ENCODE peak calls at places on chromosomes 1 and 21, in nine cellular contexts. One of them, this sample, is unnamed.

GRCh38 chr1:231421971-231422797 is at the start of gene EGLN1:
- DNase-seq in EL: peak; percentile 91
- DNase-seq in HFFc6: peak; percentile 82
- DNase-seq in heart left ventricle: peak; percentile 94
- DNase-seq in right lobe of liver: peak; percentile 93
- DNase-seq in posterior cingulate gyrus: peak; percentile 67
- DNase-seq in thoracic aorta: peak; percentile 21
- DNase-seq in CD4-positive, alpha-beta T cell: peak; percentile 79
- DNase-seq in effector CD8-positive, alpha-beta T cell: peak; percentile 66
- DNase-seq in this sample: peak; percentile 94

GRCh38 chr1:192579319-192579738 is 3.8 kb downstream of the RGS1 start:
- DNase-seq in EL: peak; percentile 67
- DNase-seq in HFFc6: peak; percentile 82
- DNase-seq in heart left ventricle: no peak
- DNase-seq in right lobe of liver: no peak
- DNase-seq in posterior cingulate gyrus: no peak
- DNase-seq in thoracic aorta: no peak
- DNase-seq in CD4-positive, alpha-beta T cell: no peak
- DNase-seq in effector CD8-positive, alpha-beta T cell: no peak
- DNase-seq in this sample: peak; percentile 19

GRCh38 chr21:37367758-37368535 is 1.4 kb downstream of the DYRK1A start:
- DNase-seq in EL: peak; percentile 45
- DNase-seq in HFFc6: peak; percentile 53
- DNase-seq in heart left ventricle: peak; percentile 82
- DNase-seq in right lobe of liver: peak; percentile 72
- DNase-seq in posterior cingulate gyrus: no peak
- DNase-seq in thoracic aorta: no peak
- DNase-seq in CD4-positive, alpha-beta T cell: peak; percentile 7
- DNase-seq in effector CD8-positive, alpha-beta T cell: peak; percentile 10
- DNase-seq in this sample: peak; percentile 66

GRCh38 chr1:234963180-234963903 is 165.3 kb downstream of the TOMM20 start:
- DNase-seq in EL: peak; percentile 92
- DNase-seq in HFFc6: peak; percentile 85
- DNase-seq in heart left ventricle: peak; percentile 91
- DNase-seq in right lobe of liver: peak; percentile 81
- DNase-seq in posterior cingulate gyrus: no peak
- DNase-seq in thoracic aorta: no peak
- DNase-seq in CD4-positive, alpha-beta T cell: peak; percentile 77
- DNase-seq in effector CD8-positive, alpha-beta T cell: peak; percentile 68
- DNase-seq in this sample: peak; percentile 90

GRCh38 chr21:42534901-42535378 is 21.3 kb downstream of the SLC37A1 start:
- DNase-seq in EL: no peak
- DNase-seq in HFFc6: no peak
- DNase-seq in heart left ventricle: no peak
- DNase-seq in right lobe of liver: peak; percentile 43
- DNase-seq in posterior cingulate gyrus: no peak
- DNase-seq in thoracic aorta: no peak
- DNase-seq in CD4-positive, alpha-beta T cell: no peak
- DNase-seq in effector CD8-positive, alpha-beta T cell: no peak
- DNase-seq in this sample: no peak

GRCh38 chr1:201676061-201676644 is 137.2 kb downstream of the NAV1 start:
- DNase-seq in EL: peak; percentile 76
- DNase-seq in HFFc6: peak; percentile 18
- DNase-seq in heart left ventricle: peak; percentile 67
- DNase-seq in right lobe of liver: no peak
- DNase-seq in posterior cingulate gyrus: no peak
- DNase-seq in thoracic aorta: no peak
- DNase-seq in CD4-positive, alpha-beta T cell: no peak
- DNase-seq in effector CD8-positive, alpha-beta T cell: no peak
- DNase-seq in this sample: peak; percentile 55

GRCh38 chr1:98920441-98921110 is 84.1 kb downstream of the PLPPR5 start:
- DNase-seq in EL: peak; percentile 85
- DNase-seq in HFFc6: peak; percentile 76
- DNase-seq in heart left ventricle: no peak
- DNase-seq in right lobe of liver: no peak
- DNase-seq in posterior cingulate gyrus: no peak
- DNase-seq in thoracic aorta: no peak
- DNase-seq in CD4-positive, alpha-beta T cell: no peak
- DNase-seq in effector CD8-positive, alpha-beta T cell: no peak
- DNase-seq in this sample: peak; percentile 64

GRCh38 chr1:156691665-156692408 is 13.5 kb downstream of the CRABP2 start:
- DNase-seq in EL: peak; percentile 50
- DNase-seq in HFFc6: no peak
- DNase-seq in heart left ventricle: peak; percentile 61
- DNase-seq in right lobe of liver: no peak
- DNase-seq in posterior cingulate gyrus: no peak
- DNase-seq in thoracic aorta: no peak
- DNase-seq in CD4-positive, alpha-beta T cell: no peak
- DNase-seq in effector CD8-positive, alpha-beta T cell: no peak
- DNase-seq in this sample: no peak

GRCh38 chr1:5744911-5745431 is 247.3 kb downstream of the NPHP4 start:
- DNase-seq in EL: no peak
- DNase-seq in HFFc6: no peak
- DNase-seq in heart left ventricle: peak; percentile 44
- DNase-seq in right lobe of liver: peak; percentile 18
- DNase-seq in posterior cingulate gyrus: peak; percentile 76
- DNase-seq in thoracic aorta: no peak
- DNase-seq in CD4-positive, alpha-beta T cell: no peak
- DNase-seq in effector CD8-positive, alpha-beta T cell: no peak
- DNase-seq in this sample: peak; percentile 4

GRCh38 chr21:46079357-46080170 is 18.3 kb upstream of the COL6A2 start:
- DNase-seq in EL: peak; percentile 96
- DNase-seq in HFFc6: peak; percentile 91
- DNase-seq in heart left ventricle: peak; percentile 69
- DNase-seq in right lobe of liver: peak; percentile 39
- DNase-seq in posterior cingulate gyrus: no peak
- DNase-seq in thoracic aorta: no peak
- DNase-seq in CD4-positive, alpha-beta T cell: no peak
- DNase-seq in effector CD8-positive, alpha-beta T cell: no peak
- DNase-seq in this sample: peak; percentile 99

GRCh38 chr1:145785481-145785880 is 38.4 kb downstream of the RNF115 start:
- DNase-seq in EL: no peak
- DNase-seq in HFFc6: no peak
- DNase-seq in heart left ventricle: no peak
- DNase-seq in right lobe of liver: no peak
- DNase-seq in posterior cingulate gyrus: no peak
- DNase-seq in thoracic aorta: no peak
- DNase-seq in CD4-positive, alpha-beta T cell: no peak
- DNase-seq in effector CD8-positive, alpha-beta T cell: no peak
- DNase-seq in this sample: peak; percentile 29

GRCh38 chr1:169941982-169942830 is 48.5 kb upstream of the SCYL3 start:
- DNase-seq in EL: peak; percentile 48
- DNase-seq in HFFc6: peak; percentile 77
- DNase-seq in heart left ventricle: no peak
- DNase-seq in right lobe of liver: no peak
- DNase-seq in posterior cingulate gyrus: no peak
- DNase-seq in thoracic aorta: no peak
- DNase-seq in CD4-positive, alpha-beta T cell: no peak
- DNase-seq in effector CD8-positive, alpha-beta T cell: no peak
- DNase-seq in this sample: peak; percentile 58

GRCh38 chr1:16978139-16978538 is 2.3 kb downstream of the MFAP2 start:
- DNase-seq in EL: no peak
- DNase-seq in HFFc6: no peak
- DNase-seq in heart left ventricle: no peak
- DNase-seq in right lobe of liver: no peak
- DNase-seq in posterior cingulate gyrus: no peak
- DNase-seq in thoracic aorta: no peak
- DNase-seq in CD4-positive, alpha-beta T cell: no peak
- DNase-seq in effector CD8-positive, alpha-beta T cell: no peak
- DNase-seq in this sample: no peak

GRCh38 chr1:183622884-183623785 is 12.4 kb downstream of the ARPC5 start:
- DNase-seq in EL: peak; percentile 69
- DNase-seq in HFFc6: peak; percentile 54
- DNase-seq in heart left ventricle: no peak
- DNase-seq in right lobe of liver: no peak
- DNase-seq in posterior cingulate gyrus: peak; percentile 54
- DNase-seq in thoracic aorta: no peak
- DNase-seq in CD4-positive, alpha-beta T cell: peak; percentile 20
- DNase-seq in effector CD8-positive, alpha-beta T cell: no peak
- DNase-seq in this sample: peak; percentile 83

GRCh38 chr1:244006381-244006901 is 44.6 kb upstream of the ZBTB18 start:
- DNase-seq in EL: no peak
- DNase-seq in HFFc6: no peak
- DNase-seq in heart left ventricle: no peak
- DNase-seq in right lobe of liver: no peak
- DNase-seq in posterior cingulate gyrus: no peak
- DNase-seq in thoracic aorta: no peak
- DNase-seq in CD4-positive, alpha-beta T cell: no peak
- DNase-seq in effector CD8-positive, alpha-beta T cell: no peak
- DNase-seq in this sample: no peak

GRCh38 chr1:184028854-184029623 is 8.5 kb downstream of the COLGALT2 start:
- DNase-seq in EL: no peak
- DNase-seq in HFFc6: no peak
- DNase-seq in heart left ventricle: no peak
- DNase-seq in right lobe of liver: no peak
- DNase-seq in posterior cingulate gyrus: peak; percentile 45
- DNase-seq in thoracic aorta: no peak
- DNase-seq in CD4-positive, alpha-beta T cell: no peak
- DNase-seq in effector CD8-positive, alpha-beta T cell: no peak
- DNase-seq in this sample: no peak

GRCh38 chr1:23791434-23792047 is 596 bp downstream of the LYPLA2 start:
- DNase-seq in EL: peak; percentile 53
- DNase-seq in HFFc6: no peak
- DNase-seq in heart left ventricle: no peak
- DNase-seq in right lobe of liver: no peak
- DNase-seq in posterior cingulate gyrus: no peak
- DNase-seq in thoracic aorta: no peak
- DNase-seq in CD4-positive, alpha-beta T cell: no peak
- DNase-seq in effector CD8-positive, alpha-beta T cell: peak; percentile 21
- DNase-seq in this sample: no peak

GRCh38 chr1:61967750-61968149 is 225.5 kb downstream of the PATJ start:
- DNase-seq in EL: no peak
- DNase-seq in HFFc6: no peak
- DNase-seq in heart left ventricle: no peak
- DNase-seq in right lobe of liver: no peak
- DNase-seq in posterior cingulate gyrus: no peak
- DNase-seq in thoracic aorta: no peak
- DNase-seq in CD4-positive, alpha-beta T cell: no peak
- DNase-seq in effector CD8-positive, alpha-beta T cell: no peak
- DNase-seq in this sample: no peak

GRCh38 chr1:118987431-118988185 is 535 bp downstream of the TBX15 start:
- DNase-seq in EL: peak; percentile 70
- DNase-seq in HFFc6: peak; percentile 51
- DNase-seq in heart left ventricle: no peak
- DNase-seq in right lobe of liver: no peak
- DNase-seq in posterior cingulate gyrus: no peak
- DNase-seq in thoracic aorta: no peak
- DNase-seq in CD4-positive, alpha-beta T cell: no peak
- DNase-seq in effector CD8-positive, alpha-beta T cell: no peak
- DNase-seq in this sample: no peak

GRCh38 chr1:1782399-1783221 is 4.3 kb upstream of the NADK start:
- DNase-seq in EL: peak; percentile 70
- DNase-seq in HFFc6: peak; percentile 32
- DNase-seq in heart left ventricle: peak; percentile 78
- DNase-seq in right lobe of liver: peak; percentile 86
- DNase-seq in posterior cingulate gyrus: peak; percentile 41
- DNase-seq in thoracic aorta: peak; percentile 41
- DNase-seq in CD4-positive, alpha-beta T cell: no peak
- DNase-seq in effector CD8-positive, alpha-beta T cell: no peak
- DNase-seq in this sample: peak; percentile 60

GRCh38 chr1:6090996-6091822 is 45.5 kb downstream of the KCNAB2 start:
- DNase-seq in EL: no peak
- DNase-seq in HFFc6: no peak
- DNase-seq in heart left ventricle: no peak
- DNase-seq in right lobe of liver: no peak
- DNase-seq in posterior cingulate gyrus: no peak
- DNase-seq in thoracic aorta: no peak
- DNase-seq in CD4-positive, alpha-beta T cell: no peak
- DNase-seq in effector CD8-positive, alpha-beta T cell: no peak
- DNase-seq in this sample: no peak

GRCh38 chr1:222021124-222021523 is 279.2 kb upstream of the DUSP10 start:
- DNase-seq in EL: peak; percentile 22
- DNase-seq in HFFc6: no peak
- DNase-seq in heart left ventricle: no peak
- DNase-seq in right lobe of liver: no peak
- DNase-seq in posterior cingulate gyrus: no peak
- DNase-seq in thoracic aorta: no peak
- DNase-seq in CD4-positive, alpha-beta T cell: no peak
- DNase-seq in effector CD8-positive, alpha-beta T cell: no peak
- DNase-seq in this sample: peak; percentile 33

GRCh38 chr1:31302749-31303441 is 6.1 kb downstream of the ZCCHC17 start:
- DNase-seq in EL: peak; percentile 55
- DNase-seq in HFFc6: no peak
- DNase-seq in heart left ventricle: no peak
- DNase-seq in right lobe of liver: no peak
- DNase-seq in posterior cingulate gyrus: no peak
- DNase-seq in thoracic aorta: no peak
- DNase-seq in CD4-positive, alpha-beta T cell: no peak
- DNase-seq in effector CD8-positive, alpha-beta T cell: no peak
- DNase-seq in this sample: no peak

GRCh38 chr1:227996187-227996950 is 10.4 kb upstream of the WNT3A start:
- DNase-seq in EL: no peak
- DNase-seq in HFFc6: no peak
- DNase-seq in heart left ventricle: no peak
- DNase-seq in right lobe of liver: no peak
- DNase-seq in posterior cingulate gyrus: no peak
- DNase-seq in thoracic aorta: no peak
- DNase-seq in CD4-positive, alpha-beta T cell: no peak
- DNase-seq in effector CD8-positive, alpha-beta T cell: no peak
- DNase-seq in this sample: no peak

GRCh38 chr21:39630191-39630591 is 17.5 kb downstream of the B3GALT5 start:
- DNase-seq in EL: peak; percentile 79
- DNase-seq in HFFc6: peak; percentile 51
- DNase-seq in heart left ventricle: no peak
- DNase-seq in right lobe of liver: no peak
- DNase-seq in posterior cingulate gyrus: no peak
- DNase-seq in thoracic aorta: no peak
- DNase-seq in CD4-positive, alpha-beta T cell: no peak
- DNase-seq in effector CD8-positive, alpha-beta T cell: no peak
- DNase-seq in this sample: no peak

GRCh38 chr1:157994704-157995540 is 1.5 kb downstream of the KIRREL1 start:
- DNase-seq in EL: peak; percentile 54
- DNase-seq in HFFc6: peak; percentile 22
- DNase-seq in heart left ventricle: no peak
- DNase-seq in right lobe of liver: no peak
- DNase-seq in posterior cingulate gyrus: no peak
- DNase-seq in thoracic aorta: no peak
- DNase-seq in CD4-positive, alpha-beta T cell: no peak
- DNase-seq in effector CD8-positive, alpha-beta T cell: no peak
- DNase-seq in this sample: peak; percentile 77

GRCh38 chr1:29800522-29800956 is 564.2 kb downstream of the PTPRU start:
- DNase-seq in EL: no peak
- DNase-seq in HFFc6: no peak
- DNase-seq in heart left ventricle: no peak
- DNase-seq in right lobe of liver: no peak
- DNase-seq in posterior cingulate gyrus: no peak
- DNase-seq in thoracic aorta: no peak
- DNase-seq in CD4-positive, alpha-beta T cell: no peak
- DNase-seq in effector CD8-positive, alpha-beta T cell: no peak
- DNase-seq in this sample: no peak

GRCh38 chr1:226542623-226543103 is 5.9 kb upstream of the STUM start:
- DNase-seq in EL: no peak
- DNase-seq in HFFc6: no peak
- DNase-seq in heart left ventricle: no peak
- DNase-seq in right lobe of liver: peak; percentile 78
- DNase-seq in posterior cingulate gyrus: no peak
- DNase-seq in thoracic aorta: no peak
- DNase-seq in CD4-positive, alpha-beta T cell: no peak
- DNase-seq in effector CD8-positive, alpha-beta T cell: no peak
- DNase-seq in this sample: no peak

GRCh38 chr1:162070094-162070748 is 730 bp downstream of the NOS1AP start:
- DNase-seq in EL: no peak
- DNase-seq in HFFc6: no peak
- DNase-seq in heart left ventricle: no peak
- DNase-seq in right lobe of liver: peak; percentile 53
- DNase-seq in posterior cingulate gyrus: no peak
- DNase-seq in thoracic aorta: no peak
- DNase-seq in CD4-positive, alpha-beta T cell: no peak
- DNase-seq in effector CD8-positive, alpha-beta T cell: no peak
- DNase-seq in this sample: peak; percentile 12

GRCh38 chr1:182877842-182878241 is 38.7 kb downstream of the DHX9 start:
- DNase-seq in EL: no peak
- DNase-seq in HFFc6: no peak
- DNase-seq in heart left ventricle: no peak
- DNase-seq in right lobe of liver: no peak
- DNase-seq in posterior cingulate gyrus: no peak
- DNase-seq in thoracic aorta: no peak
- DNase-seq in CD4-positive, alpha-beta T cell: no peak
- DNase-seq in effector CD8-positive, alpha-beta T cell: no peak
- DNase-seq in this sample: no peak

GRCh38 chr1:184648160-184648855 is 106.3 kb downstream of the EDEM3 start:
- DNase-seq in EL: no peak
- DNase-seq in HFFc6: no peak
- DNase-seq in heart left ventricle: no peak
- DNase-seq in right lobe of liver: no peak
- DNase-seq in posterior cingulate gyrus: no peak
- DNase-seq in thoracic aorta: no peak
- DNase-seq in CD4-positive, alpha-beta T cell: no peak
- DNase-seq in effector CD8-positive, alpha-beta T cell: no peak
- DNase-seq in this sample: no peak